ENCODE peak calls at places on chromosomes 4 and X, in four cellular contexts. X, G, E and O are unnamed samples.

GRCh38 chr4:165378763-165379631 is at the start of gene CPE:
- DNase-seq in X (peak; percentile 93), G (peak; percentile 81), E (peak; percentile 61), O (no peak)

GRCh38 chrX:38347136-38347535 is 5.3 kb upstream of the OTC start:
- DNase-seq in X (peak; percentile 9), G (no peak), E (peak; percentile 72), O (no peak)

GRCh38 chr4:151207868-151208267 is 69.1 kb upstream of the PRSS48 start:
- DNase-seq in X (no peak), G (no peak), E (no peak), O (no peak)

GRCh38 chr4:103996637-103997036 is 276.9 kb upstream of the TACR3 start:
- DNase-seq in X (peak; percentile 85), G (no peak), E (peak; percentile 86), O (no peak)

GRCh38 chr4:1413687-1414479 is 7.6 kb upstream of the NKX1-1 start:
- DNase-seq in X (no peak), G (peak; percentile 44), E (no peak), O (no peak)

GRCh38 chr4:32106767-32107166 is 1386.6 kb downstream of the PCDH7 start:
- DNase-seq in X (no peak), G (no peak), E (no peak), O (no peak)

GRCh38 chrX:118392726-118393125 is 46.8 kb downstream of the WDR44 start:
- DNase-seq in X (no peak), G (no peak), E (peak; percentile 13), O (no peak)

GRCh38 chrX:42490111-42490510 is 287.9 kb downstream of the PPP1R2C start:
- DNase-seq in X (no peak), G (no peak), E (no peak), O (no peak)

GRCh38 chrX:149527705-149528104 is 13.1 kb upstream of the EOLA1 start:
- DNase-seq in X (no peak), G (no peak), E (no peak), O (no peak)

GRCh38 chr4:55297346-55297745 is 48.7 kb upstream of the SRD5A3 start:
- DNase-seq in X (peak; percentile 11), G (no peak), E (peak; percentile 16), O (no peak)

GRCh38 chrX:22629105-22629725 is 356.5 kb downstream of the CBLL2 start:
- DNase-seq in X (no peak), G (no peak), E (peak; percentile 77), O (no peak)

GRCh38 chr4:41111796-41112195 is 102.5 kb downstream of the APBB2 start:
- DNase-seq in X (no peak), G (no peak), E (no peak), O (no peak)

GRCh38 chrX:8868070-8868795 is 67.0 kb upstream of the FAM9A start:
- DNase-seq in X (no peak), G (no peak), E (peak; percentile 80), O (peak; percentile 46)

GRCh38 chr4:23920716-23921446 is 31.0 kb upstream of the PPARGC1A start:
- DNase-seq in X (no peak), G (no peak), E (no peak), O (no peak)

GRCh38 chr4:75340561-75340960 is 173.6 kb downstream of the RCHY1 start:
- DNase-seq in X (no peak), G (no peak), E (no peak), O (no peak)

GRCh38 chr4:75343333-75343732 is 170.9 kb downstream of the RCHY1 start:
- DNase-seq in X (no peak), G (no peak), E (no peak), O (no peak)

GRCh38 chr4:75344915-75345314 is 169.3 kb downstream of the RCHY1 start:
- DNase-seq in X (peak; percentile 14), G (no peak), E (peak; percentile 25), O (peak; percentile 6)

GRCh38 chr4:75345436-75345835 is 168.8 kb downstream of the RCHY1 start:
- DNase-seq in X (no peak), G (no peak), E (peak; percentile 1), O (no peak)
- H3K27me3 ChIP-seq in X (no peaks in the 10 kb centered on the region), G (no peaks in the 10 kb centered on the region), E (no peaks in the 10 kb centered on the region), O (no peaks in the 10 kb centered on the region)

GRCh38 chr4:139461022-139461421 is 7.1 kb downstream of the RAB33B start:
- DNase-seq in X (no peak), G (no peak), E (no peak), O (no peak)
- H3K4me3 ChIP-seq in X (no peak overlapping the region), G (no peak overlapping the region), E (no peak overlapping the region), O (no peak overlapping the region)

DNA sequence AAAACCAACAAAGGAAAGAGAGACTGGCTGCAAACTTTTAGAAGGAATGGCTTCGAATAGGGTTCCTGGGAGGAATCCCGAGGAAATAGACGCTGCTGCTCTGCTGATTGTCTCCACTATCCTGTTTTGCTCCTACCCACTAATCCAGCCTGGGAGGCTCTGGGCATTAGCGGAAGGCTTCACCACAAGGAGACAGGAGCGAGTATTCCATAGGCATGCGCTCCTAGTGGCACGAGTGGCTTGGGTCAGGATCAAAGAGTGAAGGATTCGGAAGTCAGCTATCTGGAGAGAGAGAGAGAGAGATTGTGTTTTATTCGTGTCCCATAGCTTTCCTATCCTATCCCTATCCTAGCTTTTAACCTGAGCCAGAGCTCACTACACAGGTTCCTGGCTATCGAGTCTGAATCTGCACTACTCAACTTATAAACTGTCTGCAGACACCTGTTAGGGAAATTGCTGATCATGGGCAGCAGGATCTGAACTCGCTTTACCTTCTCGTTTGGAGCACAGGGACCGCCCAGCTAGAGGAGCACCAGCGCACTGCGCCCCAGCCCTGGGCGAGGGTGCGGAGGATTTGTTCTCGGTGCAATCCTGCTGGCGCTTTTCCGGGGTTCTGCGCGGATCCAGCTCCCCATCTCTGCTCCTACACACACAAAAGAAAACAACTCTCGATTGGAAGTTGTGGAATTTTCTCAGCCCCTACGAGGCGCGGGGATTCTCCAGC is 740 bp upstream of the NPY2R start:
- DNase-seq in X (peak; percentile 30), G (no peak), E (no peak), O (no peak)
- H3K27me3 ChIP-seq in X (peaks cover 58% of the 10 kb centered on the region), G (peaks cover 15% of the 10 kb centered on the region), E (peaks cover 25% of the 10 kb centered on the region), O (peaks cover 8% of the 10 kb centered on the region)

GRCh38 chr4:87978656-87979055 is 3.1 kb downstream of the SPP1 start:
- DNase-seq in X (no peak), G (no peak), E (peak; percentile 53), O (no peak)

GRCh38 chr4:87973283-87974169 is 2.0 kb upstream of the SPP1 start:
- DNase-seq in X (peak; percentile 73), G (no peak), E (peak; percentile 94), O (peak; percentile 84)

GRCh38 chr4:87977521-87978278 is 2.2 kb downstream of the SPP1 start:
- DNase-seq in X (no peak), G (no peak), E (no peak), O (no peak)

GRCh38 chr4:87974856-87975462 is 555 bp upstream of the SPP1 start:
- DNase-seq in X (no peak), G (no peak), E (peak; percentile 34), O (no peak)

GRCh38 chr4:87975466-87975865 is at the start of gene SPP1:
- DNase-seq in X (peak; percentile 13), G (no peak), E (peak; percentile 51), O (no peak)
- H3K4me3 ChIP-seq in X (no peak within 1 kb of the TSS), G (no peak within 1 kb of the TSS), E (peak within 1 kb of the TSS; percentile 17), O (no peak within 1 kb of the TSS)

DNA sequence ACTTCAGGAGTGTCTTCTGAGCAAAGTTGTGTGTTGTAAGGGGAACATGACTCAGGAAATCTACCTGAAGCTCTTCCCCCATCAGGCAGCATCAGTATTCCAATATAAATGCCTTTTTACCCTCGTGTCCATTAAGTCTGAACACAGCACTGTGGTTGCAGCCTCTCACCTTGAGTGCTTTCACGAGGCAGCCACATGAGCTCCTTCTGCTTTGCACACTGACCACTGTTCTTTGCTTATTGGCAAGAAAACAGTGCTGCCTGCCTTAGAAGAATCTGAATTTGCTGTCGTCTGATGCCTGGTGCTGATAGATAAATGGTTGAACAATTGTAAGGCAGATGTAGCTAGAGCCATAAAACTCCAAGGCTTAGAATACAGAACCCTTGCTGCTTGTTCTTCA is 139.6 kb upstream of the WDR1 start:
- DNase-seq in X (no peak), G (no peak), E (no peak), O (no peak)
- H3K27me3 ChIP-seq in X (no peaks in the 10 kb centered on the region), G (no peaks in the 10 kb centered on the region), E (no peaks in the 10 kb centered on the region), O (peaks cover 2% of the 10 kb centered on the region)

DNA sequence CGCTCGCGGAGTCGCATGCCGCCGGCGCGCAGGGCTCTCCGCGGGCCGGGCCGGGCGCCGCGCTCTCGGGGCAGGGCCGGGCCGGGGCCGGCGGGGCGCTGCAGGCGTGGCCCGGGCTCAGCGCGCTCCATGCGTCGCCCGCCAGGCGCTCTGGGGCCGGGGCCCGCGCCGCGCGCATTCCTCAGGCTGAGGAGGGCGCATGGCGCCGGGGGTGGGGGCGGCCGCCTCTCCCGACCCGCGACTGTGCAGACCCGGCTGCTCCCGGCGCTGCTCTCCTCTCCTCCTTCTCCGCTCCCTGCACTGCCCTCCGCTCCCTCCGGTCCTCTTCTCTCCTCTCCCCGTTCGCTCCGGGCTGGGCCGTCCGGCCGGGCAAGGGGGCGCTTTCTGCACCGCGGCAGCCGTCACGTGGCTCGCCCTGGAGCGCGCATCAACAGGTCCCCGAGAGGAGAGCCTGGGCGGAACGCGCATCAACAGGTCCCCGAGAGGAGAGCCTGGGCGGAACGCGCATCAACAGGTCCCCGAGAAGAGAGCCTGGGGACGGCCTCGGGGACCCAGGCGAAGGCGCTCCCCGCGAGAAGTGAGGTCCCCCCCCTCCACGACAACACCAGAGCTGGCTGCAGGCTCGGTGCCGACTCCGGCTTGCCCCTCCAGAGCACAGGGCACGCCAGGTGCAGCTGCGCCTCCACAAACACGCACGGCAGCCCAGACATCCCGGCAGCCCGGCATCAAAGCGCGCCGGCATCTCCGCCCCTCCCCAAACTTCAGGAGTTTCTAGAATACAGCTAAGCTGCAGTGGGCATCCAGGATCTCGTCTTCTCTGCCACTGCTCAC is 12.9 kb downstream of the PPP2R3B start:
- DNase-seq in X (peak; percentile 58), G (no peak), E (peak; percentile 42), O (no peak)
- H3K4me3 ChIP-seq in X (peak overlapping the region; percentile 29), G (peak overlapping the region; percentile 55), E (peak overlapping the region; percentile 52), O (peak overlapping the region; percentile 51)

GRCh38 chrX:54711735-54712134 is 86.3 kb downstream of the ITIH6 start:
- DNase-seq in X (no peak), G (no peak), E (no peak), O (no peak)

GRCh38 chrX:54710920-54711319 is 87.1 kb downstream of the ITIH6 start:
- DNase-seq in X (no peak), G (no peak), E (no peak), O (no peak)

DNA sequence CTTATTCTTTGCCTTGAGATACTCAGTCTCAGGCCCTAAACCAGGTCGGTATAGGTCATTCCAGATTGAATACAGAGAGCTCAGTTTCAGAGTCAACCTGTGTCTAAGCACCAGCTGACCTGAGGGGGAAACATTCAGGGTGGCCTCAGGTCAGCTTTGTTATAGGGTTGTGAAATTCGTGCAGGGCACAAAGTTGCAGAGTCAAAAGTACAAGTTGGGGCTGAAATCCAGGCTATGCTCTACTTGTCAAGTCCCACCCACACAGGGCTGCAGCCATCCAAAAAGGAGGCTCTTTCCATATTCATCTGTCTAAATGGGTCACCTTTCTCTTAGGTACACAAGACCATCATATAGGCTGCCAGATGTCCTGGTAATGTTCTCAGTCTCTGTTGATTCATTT is 89.7 kb downstream of the ITIH6 start:
- DNase-seq in X (no peak), G (no peak), E (no peak), O (no peak)
- H3K27me3 ChIP-seq in X (no peaks in the 10 kb centered on the region), G (no peaks in the 10 kb centered on the region), E (no peaks in the 10 kb centered on the region), O (no peaks in the 10 kb centered on the region)

GRCh38 chr4:174119818-174120217 is 163.6 kb downstream of the FBXO8 start:
- DNase-seq in X (no peak), G (no peak), E (peak; percentile 0), O (no peak)
- H3K4me3 ChIP-seq in X (peak overlapping the region; percentile 18), G (peak overlapping the region; percentile 45), E (peak overlapping the region; percentile 65), O (no peak overlapping the region)